ENCODE peak calls at places on chromosomes 7 and 10, in four cellular contexts. F, Q, D and L are unnamed samples.

GRCh38 chr7:55572378-55573233 is at the start of gene VOPP1:
- DNase-seq in F (no peak), Q (peak; percentile 76), D (peak; percentile 50), L (peak; percentile 76)

GRCh38 chr10:114526497-114527238 is 122.4 kb upstream of the AFAP1L2 start:
- DNase-seq in F (no peak), Q (peak; percentile 66), D (peak; percentile 83), L (peak; percentile 83)

GRCh38 chr7:126605056-126605455 is 647.7 kb downstream of the GRM8 start:
- DNase-seq in F (no peak), Q (no peak), D (no peak), L (no peak)

GRCh38 chr10:114917927-114918672 is 19.9 kb upstream of the TRUB1 start:
- DNase-seq in F (no peak), Q (no peak), D (no peak), L (no peak)

GRCh38 chr7:131034166-131034881 is 293.4 kb upstream of the MKLN1 start:
- DNase-seq in F (no peak), Q (no peak), D (no peak), L (no peak)

GRCh38 chr7:32164341-32164996 is 94.3 kb upstream of the PDE1C start:
- DNase-seq in F (no peak), Q (no peak), D (no peak), L (no peak)

GRCh38 chr10:43105119-43105792 is 28.4 kb downstream of the RET start:
- DNase-seq in F (peak; percentile 45), Q (peak; percentile 80), D (peak; percentile 72), L (peak; percentile 74)

GRCh38 chr10:12503311-12503710 is 154.0 kb downstream of the CAMK1D start:
- DNase-seq in F (no peak), Q (no peak), D (no peak), L (no peak)

GRCh38 chr7:154990964-154991514 is 11.9 kb downstream of the PAXIP1 start:
- DNase-seq in F (no peak), Q (no peak), D (no peak), L (no peak)

GRCh38 chr7:49773082-49773938 is at the start of gene VWC2:
- DNase-seq in F (no peak), Q (peak; percentile 63), D (no peak), L (no peak)
- H3K27ac ChIP-seq in F (no peak within 1 kb of the TSS), Q (peak within 1 kb of the TSS; percentile 90), D (no peak within 1 kb of the TSS), L (no peak within 1 kb of the TSS)

DNA sequence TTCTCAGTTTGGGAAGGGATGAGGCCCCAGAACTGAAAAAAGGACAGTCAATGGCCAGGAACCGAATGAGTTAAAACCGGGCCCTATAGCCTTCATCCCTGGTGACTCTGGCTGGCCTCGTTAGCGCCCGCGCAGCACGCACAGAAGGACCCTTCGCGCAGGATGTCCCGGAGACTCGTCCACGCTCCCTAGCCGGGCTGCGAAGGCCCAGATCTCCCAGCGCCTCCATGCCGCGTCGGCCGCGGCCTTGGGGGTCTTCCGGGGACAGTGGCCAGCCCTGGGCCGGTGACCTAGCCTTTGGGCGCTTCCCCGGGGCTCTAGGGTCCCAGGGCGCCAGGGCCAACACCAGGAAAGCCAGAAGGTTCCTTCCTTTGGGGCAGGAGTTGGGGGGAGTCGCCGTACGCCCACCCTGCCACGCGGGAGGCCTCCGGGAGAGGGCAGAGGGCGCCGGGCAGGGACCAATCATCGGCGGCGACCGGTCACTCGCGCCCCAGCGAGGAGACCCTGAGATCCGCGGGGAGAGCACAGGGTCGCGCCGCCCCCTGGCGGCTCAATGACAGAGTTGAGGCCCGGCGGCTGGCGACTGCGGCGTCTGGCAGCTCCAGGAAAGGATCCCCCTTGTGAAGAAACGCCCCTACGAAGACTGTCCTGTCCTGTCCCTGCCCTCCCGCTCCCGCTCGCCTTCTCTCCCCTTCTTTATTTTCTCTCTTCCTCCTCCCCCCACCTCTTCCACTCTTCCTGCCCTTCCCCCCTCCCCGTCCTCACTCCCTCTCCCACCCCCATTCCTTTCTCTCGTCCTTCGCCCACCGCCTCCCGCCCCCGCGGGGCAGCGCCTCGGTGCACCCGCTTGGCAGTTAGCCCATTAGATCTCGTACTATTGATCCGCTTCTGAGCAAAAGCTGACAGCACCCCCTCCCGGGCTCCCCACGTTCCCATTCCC is 62.3 kb upstream of the LBX1 start:
- DNase-seq in F (no peak), Q (peak; percentile 69), D (no peak), L (peak; percentile 58)
- H3K27me3 ChIP-seq in F (peaks cover 2% of the 10 kb centered on the region), Q (peaks cover 98% of the 10 kb centered on the region), D (peaks cover 14% of the 10 kb centered on the region), L (peaks cover 7% of the 10 kb centered on the region)

GRCh38 chr7:117478796-117479479 is 887 bp upstream of the CFTR start:
- DNase-seq in F (no peak), Q (no peak), D (no peak), L (no peak)
- H3K4me3 ChIP-seq in F (peak overlapping the region; percentile 44), Q (peak overlapping the region; percentile 32), D (peak overlapping the region; percentile 30), L (peak overlapping the region; percentile 24)

DNA sequence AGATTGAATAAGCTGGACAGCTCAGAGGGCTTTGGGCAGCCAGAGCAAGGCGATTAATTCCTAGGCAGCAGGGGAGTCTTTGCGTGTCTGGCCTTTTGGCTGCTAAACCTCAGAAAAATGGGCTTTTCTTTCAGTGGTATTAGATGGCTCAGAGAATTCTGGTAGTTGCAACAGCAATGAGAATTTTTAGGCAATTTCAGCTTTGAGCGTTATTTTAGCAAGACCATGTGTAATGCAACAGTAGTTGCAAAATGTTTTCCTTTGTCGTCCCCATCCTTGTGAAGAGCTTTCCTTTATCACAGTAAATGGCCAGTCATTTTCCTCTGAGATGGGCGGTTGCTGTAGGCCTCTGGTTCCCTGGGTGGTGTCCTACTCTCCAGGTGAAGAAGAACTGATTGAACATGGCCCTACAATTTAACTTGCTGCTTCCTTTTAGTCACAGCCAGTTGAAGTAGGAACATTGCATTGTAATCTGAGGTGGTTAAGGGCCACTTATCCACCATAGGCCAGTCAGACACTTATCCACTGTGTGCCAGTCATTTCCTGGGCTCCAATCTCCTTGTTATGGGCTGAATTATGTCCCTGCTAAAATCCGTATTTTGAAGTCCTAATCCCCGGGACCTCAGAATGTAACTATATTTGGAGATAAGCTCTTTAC is 43.2 kb downstream of the SH2D4B start:
- DNase-seq in F (no peak), Q (no peak), D (no peak), L (no peak)
- H3K27ac ChIP-seq in F (no peak overlapping the region), Q (no peak overlapping the region), D (no peak overlapping the region), L (no peak overlapping the region)

GRCh38 chr10:71511206-71511605 is 114.5 kb downstream of the CDH23 start:
- DNase-seq in F (no peak), Q (no peak), D (no peak), L (no peak)

GRCh38 chr10:71512794-71513379 is 116.2 kb downstream of the CDH23 start:
- DNase-seq in F (no peak), Q (no peak), D (no peak), L (no peak)

GRCh38 chr10:71513896-71514295 is 117.2 kb downstream of the CDH23 start:
- DNase-seq in F (no peak), Q (no peak), D (no peak), L (no peak)

GRCh38 chr10:71513454-71513853 is 116.7 kb downstream of the CDH23 start:
- DNase-seq in F (no peak), Q (no peak), D (no peak), L (no peak)

DNA sequence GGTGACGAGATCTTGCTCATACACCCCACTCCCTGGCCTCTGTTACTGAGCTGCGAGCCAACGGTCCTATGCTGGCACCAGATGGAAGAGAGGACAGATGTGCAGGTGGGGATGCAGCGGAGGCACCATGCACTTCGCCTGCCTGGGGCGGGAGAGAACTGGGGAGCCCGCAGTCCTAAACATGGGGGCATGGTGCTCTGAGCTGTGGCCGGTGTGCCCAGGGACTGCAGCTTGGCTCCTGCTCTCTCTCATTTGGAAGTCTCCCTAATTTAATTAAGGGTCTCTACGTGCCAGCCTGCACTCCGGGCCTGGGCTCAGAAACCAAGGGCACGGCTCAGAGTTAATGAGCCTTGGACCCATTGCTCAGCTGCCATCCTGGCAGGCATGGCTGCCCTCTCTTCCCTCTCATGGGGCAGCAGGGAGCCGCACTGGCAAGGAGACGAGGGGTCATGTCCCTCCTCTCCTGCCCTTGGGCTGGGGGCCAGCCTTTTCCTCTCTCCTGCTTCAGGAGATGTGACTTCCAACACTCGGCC is 115.6 kb downstream of the CDH23 start:
- DNase-seq in F (no peak), Q (no peak), D (no peak), L (no peak)
- H3K27me3 ChIP-seq in F (no peaks in the 10 kb centered on the region), Q (no peaks in the 10 kb centered on the region), D (no peaks in the 10 kb centered on the region), L (no peaks in the 10 kb centered on the region)

GRCh38 chr10:34811968-34812514 is 3.1 kb downstream of the PARD3 start:
- DNase-seq in F (no peak), Q (no peak), D (no peak), L (no peak)

GRCh38 chr10:34808789-34809745 is 6.0 kb downstream of the PARD3 start:
- DNase-seq in F (no peak), Q (peak; percentile 44), D (no peak), L (no peak)

GRCh38 chr10:34811126-34811967 is 3.7 kb downstream of the PARD3 start:
- DNase-seq in F (no peak), Q (no peak), D (no peak), L (no peak)

GRCh38 chr10:34808336-34808735 is 6.8 kb downstream of the PARD3 start:
- DNase-seq in F (no peak), Q (no peak), D (no peak), L (no peak)

GRCh38 chr10:34809796-34810195 is 5.3 kb downstream of the PARD3 start:
- DNase-seq in F (no peak), Q (no peak), D (no peak), L (no peak)
- H3K4me3 ChIP-seq in F (no peak overlapping the region), Q (peak overlapping the region; percentile 28), D (no peak overlapping the region), L (no peak overlapping the region)

GRCh38 chr7:44438851-44439250 is 51.6 kb downstream of the NUDCD3 start:
- DNase-seq in F (no peak), Q (no peak), D (no peak), L (no peak)
- H3K27ac ChIP-seq in F (no peak overlapping the region), Q (no peak overlapping the region), D (no peak overlapping the region), L (no peak overlapping the region)